ENCODE peak calls at places on chromosomes 3 and 15, in nine cellular contexts. One of them, this sample, is unnamed.

GRCh38 chr3:41330465-41330864 is 131.2 kb downstream of the CTNNB1 start:
- DNase-seq in lower lobe of right lung: no peak
- DNase-seq in keratinocyte: no peak
- DNase-seq in lung: no peak
- DNase-seq in spleen: no peak
- DNase-seq in astrocyte: peak; percentile 50
- DNase-seq in neural progenitor cell: no peak
- DNase-seq in SK-N-SH: no peak
- DNase-seq in OCI-LY7: no peak
- DNase-seq in this sample: no peak

GRCh38 chr3:119898478-119899177 is 116.7 kb downstream of the NR1I2 start:
- DNase-seq in SK-N-SH: no peak
- DNase-seq in keratinocyte: no peak
- DNase-seq in neural progenitor cell: no peak
- DNase-seq in lung: no peak
- DNase-seq in lower lobe of right lung: no peak
- DNase-seq in spleen: no peak
- DNase-seq in astrocyte: peak; percentile 46
- DNase-seq in OCI-LY7: no peak
- DNase-seq in this sample: no peak

GRCh38 chr15:42148808-42149492 is 7.5 kb downstream of the PLA2G4F start:
- DNase-seq in neural progenitor cell: no peak
- DNase-seq in astrocyte: no peak
- DNase-seq in lower lobe of right lung: no peak
- DNase-seq in keratinocyte: no peak
- DNase-seq in OCI-LY7: no peak
- DNase-seq in lung: no peak
- DNase-seq in spleen: no peak
- DNase-seq in SK-N-SH: no peak
- DNase-seq in this sample: no peak

GRCh38 chr3:31170932-31171670 is 276.6 kb upstream of the GADL1 start:
- DNase-seq in keratinocyte: no peak
- DNase-seq in SK-N-SH: no peak
- DNase-seq in spleen: no peak
- DNase-seq in lung: no peak
- DNase-seq in lower lobe of right lung: no peak
- DNase-seq in astrocyte: peak; percentile 100
- DNase-seq in neural progenitor cell: no peak
- DNase-seq in OCI-LY7: no peak
- DNase-seq in this sample: peak; percentile 66

GRCh38 chr15:99123706-99124451 is 19.0 kb downstream of the SYNM start:
- DNase-seq in spleen: no peak
- DNase-seq in lower lobe of right lung: peak; percentile 69
- DNase-seq in SK-N-SH: peak; percentile 93
- DNase-seq in lung: peak; percentile 65
- DNase-seq in keratinocyte: peak; percentile 64
- DNase-seq in neural progenitor cell: peak; percentile 55
- DNase-seq in OCI-LY7: no peak
- DNase-seq in astrocyte: peak; percentile 93
- DNase-seq in this sample: peak; percentile 83

GRCh38 chr15:73986055-73986775 is 5.9 kb downstream of the STOML1 start:
- DNase-seq in neural progenitor cell: peak; percentile 31
- DNase-seq in spleen: no peak
- DNase-seq in lower lobe of right lung: no peak
- DNase-seq in OCI-LY7: no peak
- DNase-seq in lung: no peak
- DNase-seq in astrocyte: no peak
- DNase-seq in keratinocyte: no peak
- DNase-seq in SK-N-SH: peak; percentile 40
- DNase-seq in this sample: no peak

GRCh38 chr15:63487076-63487757 is 17.2 kb upstream of the USP3 start:
- DNase-seq in spleen: peak; percentile 97
- DNase-seq in neural progenitor cell: peak; percentile 88
- DNase-seq in astrocyte: peak; percentile 27
- DNase-seq in OCI-LY7: peak; percentile 90
- DNase-seq in lower lobe of right lung: peak; percentile 93
- DNase-seq in lung: peak; percentile 92
- DNase-seq in SK-N-SH: peak; percentile 86
- DNase-seq in keratinocyte: no peak
- DNase-seq in this sample: no peak

GRCh38 chr3:130341388-130341787 is 4.1 kb upstream of the COL6A5 start:
- DNase-seq in lung: no peak
- DNase-seq in neural progenitor cell: no peak
- DNase-seq in OCI-LY7: no peak
- DNase-seq in spleen: no peak
- DNase-seq in SK-N-SH: no peak
- DNase-seq in keratinocyte: no peak
- DNase-seq in astrocyte: peak; percentile 0
- DNase-seq in lower lobe of right lung: no peak
- DNase-seq in this sample: no peak

GRCh38 chr3:131033480-131034080 is 6.9 kb downstream of the NEK11 start:
- DNase-seq in OCI-LY7: peak; percentile 55
- DNase-seq in lower lobe of right lung: no peak
- DNase-seq in SK-N-SH: peak; percentile 51
- DNase-seq in astrocyte: no peak
- DNase-seq in lung: no peak
- DNase-seq in keratinocyte: peak; percentile 11
- DNase-seq in spleen: no peak
- DNase-seq in neural progenitor cell: peak; percentile 35
- DNase-seq in this sample: no peak

GRCh38 chr15:45637552-45638033 is 2.8 kb downstream of the SQOR start:
- DNase-seq in neural progenitor cell: no peak
- DNase-seq in spleen: no peak
- DNase-seq in SK-N-SH: no peak
- DNase-seq in OCI-LY7: peak; percentile 53
- DNase-seq in astrocyte: peak; percentile 82
- DNase-seq in lung: peak; percentile 64
- DNase-seq in keratinocyte: no peak
- DNase-seq in lower lobe of right lung: no peak
- DNase-seq in this sample: peak; percentile 93

GRCh38 chr3:153291052-153291689 is 129.1 kb downstream of the RAP2B start:
- DNase-seq in neural progenitor cell: peak; percentile 12
- DNase-seq in SK-N-SH: peak; percentile 25
- DNase-seq in spleen: no peak
- DNase-seq in astrocyte: no peak
- DNase-seq in OCI-LY7: peak; percentile 58
- DNase-seq in keratinocyte: no peak
- DNase-seq in lung: no peak
- DNase-seq in lower lobe of right lung: no peak
- DNase-seq in this sample: no peak

GRCh38 chr15:57153140-57153539 is 223.2 kb upstream of the CGNL1 start:
- DNase-seq in astrocyte: peak; percentile 39
- DNase-seq in lower lobe of right lung: no peak
- DNase-seq in OCI-LY7: no peak
- DNase-seq in lung: no peak
- DNase-seq in neural progenitor cell: no peak
- DNase-seq in spleen: no peak
- DNase-seq in keratinocyte: no peak
- DNase-seq in SK-N-SH: no peak
- DNase-seq in this sample: no peak

GRCh38 chr15:67520976-67521769 is at the start of gene C15orf61:
- DNase-seq in spleen: peak; percentile 96
- DNase-seq in astrocyte: peak; percentile 65
- DNase-seq in lung: peak; percentile 89
- DNase-seq in SK-N-SH: peak; percentile 97
- DNase-seq in neural progenitor cell: peak; percentile 87
- DNase-seq in lower lobe of right lung: peak; percentile 91
- DNase-seq in keratinocyte: no peak
- DNase-seq in OCI-LY7: peak; percentile 92
- DNase-seq in this sample: no peak

GRCh38 chr15:73282567-73283200 is 86.1 kb downstream of the HCN4 start:
- DNase-seq in lower lobe of right lung: no peak
- DNase-seq in neural progenitor cell: no peak
- DNase-seq in astrocyte: no peak
- DNase-seq in SK-N-SH: no peak
- DNase-seq in lung: no peak
- DNase-seq in OCI-LY7: no peak
- DNase-seq in keratinocyte: no peak
- DNase-seq in spleen: no peak
- DNase-seq in this sample: no peak

GRCh38 chr3:11385908-11386307 is 113.7 kb downstream of the ATG7 start:
- DNase-seq in SK-N-SH: no peak
- DNase-seq in spleen: no peak
- DNase-seq in lower lobe of right lung: no peak
- DNase-seq in lung: no peak
- DNase-seq in astrocyte: peak; percentile 90
- DNase-seq in keratinocyte: no peak
- DNase-seq in neural progenitor cell: no peak
- DNase-seq in OCI-LY7: no peak
- DNase-seq in this sample: no peak

GRCh38 chr3:156206157-156206556 is 85.8 kb downstream of the KCNAB1 start:
- DNase-seq in neural progenitor cell: no peak
- DNase-seq in lung: no peak
- DNase-seq in SK-N-SH: no peak
- DNase-seq in OCI-LY7: no peak
- DNase-seq in lower lobe of right lung: no peak
- DNase-seq in spleen: no peak
- DNase-seq in astrocyte: peak; percentile 75
- DNase-seq in keratinocyte: no peak
- DNase-seq in this sample: no peak

GRCh38 chr3:182117583-182117982 is 405.9 kb downstream of the SOX2 start:
- DNase-seq in SK-N-SH: peak; percentile 2
- DNase-seq in spleen: no peak
- DNase-seq in keratinocyte: no peak
- DNase-seq in astrocyte: peak; percentile 41
- DNase-seq in neural progenitor cell: no peak
- DNase-seq in lung: no peak
- DNase-seq in lower lobe of right lung: no peak
- DNase-seq in OCI-LY7: no peak
- DNase-seq in this sample: no peak

GRCh38 chr15:28979208-28979891 is 93.6 kb downstream of the APBA2 start:
- DNase-seq in OCI-LY7: no peak
- DNase-seq in lung: no peak
- DNase-seq in keratinocyte: no peak
- DNase-seq in neural progenitor cell: peak; percentile 70
- DNase-seq in lower lobe of right lung: no peak
- DNase-seq in SK-N-SH: no peak
- DNase-seq in astrocyte: no peak
- DNase-seq in spleen: peak; percentile 48
- DNase-seq in this sample: no peak

GRCh38 chr15:90432253-90432652 is 44.2 kb downstream of the IQGAP1 start:
- DNase-seq in spleen: no peak
- DNase-seq in neural progenitor cell: no peak
- DNase-seq in astrocyte: no peak
- DNase-seq in SK-N-SH: no peak
- DNase-seq in OCI-LY7: no peak
- DNase-seq in lower lobe of right lung: no peak
- DNase-seq in lung: no peak
- DNase-seq in keratinocyte: no peak
- DNase-seq in this sample: no peak

GRCh38 chr3:39601241-39601640 is 133.8 kb downstream of the MOBP start:
- DNase-seq in neural progenitor cell: no peak
- DNase-seq in spleen: no peak
- DNase-seq in keratinocyte: no peak
- DNase-seq in SK-N-SH: no peak
- DNase-seq in lung: no peak
- DNase-seq in OCI-LY7: no peak
- DNase-seq in astrocyte: no peak
- DNase-seq in lower lobe of right lung: no peak
- DNase-seq in this sample: no peak

GRCh38 chr3:30539214-30539613 is 67.2 kb upstream of the TGFBR2 start:
- DNase-seq in astrocyte: peak; percentile 10
- DNase-seq in lower lobe of right lung: no peak
- DNase-seq in neural progenitor cell: no peak
- DNase-seq in lung: no peak
- DNase-seq in spleen: no peak
- DNase-seq in SK-N-SH: no peak
- DNase-seq in OCI-LY7: no peak
- DNase-seq in keratinocyte: no peak
- DNase-seq in this sample: no peak

GRCh38 chr15:66832679-66833078 is 130.6 kb downstream of the SMAD6 start:
- DNase-seq in OCI-LY7: peak; percentile 28
- DNase-seq in keratinocyte: no peak
- DNase-seq in lung: no peak
- DNase-seq in neural progenitor cell: no peak
- DNase-seq in astrocyte: no peak
- DNase-seq in lower lobe of right lung: no peak
- DNase-seq in SK-N-SH: no peak
- DNase-seq in spleen: peak; percentile 2
- DNase-seq in this sample: no peak

GRCh38 chr15:60656041-60656440 is 177.1 kb upstream of the ICE2 start:
- DNase-seq in spleen: no peak
- DNase-seq in astrocyte: no peak
- DNase-seq in OCI-LY7: no peak
- DNase-seq in lower lobe of right lung: no peak
- DNase-seq in keratinocyte: no peak
- DNase-seq in neural progenitor cell: no peak
- DNase-seq in SK-N-SH: no peak
- DNase-seq in lung: no peak
- DNase-seq in this sample: no peak

GRCh38 chr3:13013151-13013561 is 60.1 kb downstream of the IQSEC1 start:
- DNase-seq in astrocyte: no peak
- DNase-seq in spleen: peak; percentile 86
- DNase-seq in neural progenitor cell: no peak
- DNase-seq in OCI-LY7: no peak
- DNase-seq in lower lobe of right lung: peak; percentile 61
- DNase-seq in lung: no peak
- DNase-seq in keratinocyte: no peak
- DNase-seq in SK-N-SH: no peak
- DNase-seq in this sample: no peak
- TF ChIP-seq CTCF in astrocyte: no peak
- TF ChIP-seq CTCF in spleen: no peak
- TF ChIP-seq CTCF in neural progenitor cell: no peak
- TF ChIP-seq CTCF in OCI-LY7: peak; percentile 20
- TF ChIP-seq CTCF in lower lobe of right lung: no peak
- TF ChIP-seq CTCF in lung: no peak
- TF ChIP-seq CTCF in keratinocyte: no peak
- TF ChIP-seq CTCF in SK-N-SH: no peak
- TF ChIP-seq CTCF in this sample: no peak

GRCh38 chr3:100127792-100128191 is 13.5 kb upstream of the FILIP1L start:
- DNase-seq in astrocyte: no peak
- DNase-seq in keratinocyte: no peak
- DNase-seq in SK-N-SH: no peak
- DNase-seq in lower lobe of right lung: no peak
- DNase-seq in spleen: no peak
- DNase-seq in neural progenitor cell: no peak
- DNase-seq in lung: no peak
- DNase-seq in OCI-LY7: no peak
- DNase-seq in this sample: no peak
- H3K9me3 ChIP-seq in astrocyte: no peaks in the 10 kb centered on the region
- H3K9me3 ChIP-seq in keratinocyte: no peaks in the 10 kb centered on the region
- H3K9me3 ChIP-seq in SK-N-SH: no peaks in the 10 kb centered on the region
- H3K9me3 ChIP-seq in lower lobe of right lung: no peaks in the 10 kb centered on the region
- H3K9me3 ChIP-seq in spleen: no peaks in the 10 kb centered on the region
- H3K9me3 ChIP-seq in neural progenitor cell: no peaks in the 10 kb centered on the region
- H3K9me3 ChIP-seq in lung: no peaks in the 10 kb centered on the region
- H3K9me3 ChIP-seq in OCI-LY7: no peaks in the 10 kb centered on the region
- H3K9me3 ChIP-seq in this sample: no peaks in the 10 kb centered on the region

GRCh38 chr3:134312873-134313838 is 61.1 kb downstream of the AMOTL2 start:
- DNase-seq in astrocyte: peak; percentile 73
- DNase-seq in spleen: peak; percentile 79
- DNase-seq in lower lobe of right lung: peak; percentile 87
- DNase-seq in OCI-LY7: no peak
- DNase-seq in SK-N-SH: no peak
- DNase-seq in lung: peak; percentile 73
- DNase-seq in keratinocyte: no peak
- DNase-seq in neural progenitor cell: peak; percentile 94
- DNase-seq in this sample: no peak
- TF ChIP-seq CTCF in astrocyte: peak; percentile 8
- TF ChIP-seq CTCF in spleen: no peak
- TF ChIP-seq CTCF in lower lobe of right lung: peak; percentile 41
- TF ChIP-seq CTCF in OCI-LY7: no peak
- TF ChIP-seq CTCF in SK-N-SH: no peak
- TF ChIP-seq CTCF in lung: no peak
- TF ChIP-seq CTCF in keratinocyte: no peak
- TF ChIP-seq CTCF in neural progenitor cell: peak; percentile 70
- TF ChIP-seq CTCF in this sample: peak; percentile 47

GRCh38 chr15:75145027-75145841 is 56.4 kb upstream of the C15orf39 start:
- DNase-seq in lower lobe of right lung: no peak
- DNase-seq in neural progenitor cell: no peak
- DNase-seq in keratinocyte: no peak
- DNase-seq in OCI-LY7: no peak
- DNase-seq in lung: no peak
- DNase-seq in astrocyte: no peak
- DNase-seq in SK-N-SH: no peak
- DNase-seq in spleen: no peak
- DNase-seq in this sample: no peak
- H3K9me3 ChIP-seq in lower lobe of right lung: peaks cover 45% of the 10 kb centered on the region
- H3K9me3 ChIP-seq in neural progenitor cell: peaks cover 11% of the 10 kb centered on the region
- H3K9me3 ChIP-seq in keratinocyte: peaks cover 26% of the 10 kb centered on the region
- H3K9me3 ChIP-seq in OCI-LY7: peaks cover 47% of the 10 kb centered on the region
- H3K9me3 ChIP-seq in lung: peaks cover 6% of the 10 kb centered on the region
- H3K9me3 ChIP-seq in astrocyte: peaks cover 34% of the 10 kb centered on the region
- H3K9me3 ChIP-seq in SK-N-SH: peaks cover 8% of the 10 kb centered on the region
- H3K9me3 ChIP-seq in spleen: peaks cover 56% of the 10 kb centered on the region
- H3K9me3 ChIP-seq in this sample: peaks cover 65% of the 10 kb centered on the region

This sample was measured in AG04450.